ENCODE peak calls at places on chromosomes 7 and 10, in eight cellular contexts. R is NCI-H1436; E is IMR-90; G is activated naive CD8-positive, alpha-beta T cell treated with anti-CD3 and anti-CD28 coated beads, Interleukin-2, amount 50 U/mL, for 24 hours; Q is stimulated activated CD4-positive, alpha-beta T cell treated with anti-CD3 and anti-CD28 coated beads, TNF-alpha, amount 100 ng/mL, for 48 hours; Y is HFF-Myc; Z is occipital lobe; K is endodermal cell. P is an unnamed sample.

GRCh38 chr7:25949672-25950487 is 202.1 kb upstream of the NFE2L3 start:
- DNase-seq in K (peak; percentile 83), R (no peak), G (peak; percentile 8), Y (no peak), Q (no peak), E (no peak), Z (no peak), P (no peak)

GRCh38 chr10:35470535-35470934 is 134.2 kb downstream of the CCNY start:
- DNase-seq in K (peak; percentile 86), G (no peak), E (no peak), Y (no peak), R (no peak), Z (peak; percentile 40), Q (no peak), P (no peak)

GRCh38 chr7:77727936-77728701 is 31.9 kb downstream of the RSBN1L start:
- DNase-seq in Z (peak; percentile 50), E (peak; percentile 55), Y (peak; percentile 51), R (peak; percentile 51), Q (no peak), K (peak; percentile 56), G (no peak), P (peak; percentile 4)

GRCh38 chr7:70072220-70072619 is 473.9 kb downstream of the AUTS2 start:
- DNase-seq in G (no peak), E (peak; percentile 3), Y (no peak), K (no peak), R (no peak), Q (no peak), Z (no peak), P (peak; percentile 76)

GRCh38 chr7:158431055-158431940 is 156.3 kb downstream of the PTPRN2 start:
- DNase-seq in Z (no peak), Q (no peak), Y (no peak), R (no peak), G (no peak), K (peak; percentile 44), E (no peak), P (no peak)

GRCh38 chr10:16965740-16966447 is 148.7 kb upstream of the RSU1 start:
- DNase-seq in G (no peak), R (no peak), Q (no peak), E (peak; percentile 99), K (peak; percentile 65), Y (peak; percentile 92), Z (no peak), P (no peak)

GRCh38 chr10:24981161-24981710 is 28.8 kb upstream of the PRTFDC1 start:
- DNase-seq in Y (no peak), Z (no peak), R (no peak), K (no peak), E (no peak), G (no peak), Q (no peak), P (no peak)

GRCh38 chr10:109773818-109774440 is 149.4 kb downstream of the XPNPEP1 start:
- DNase-seq in E (peak; percentile 43), K (no peak), R (peak; percentile 0), Y (no peak), G (no peak), Q (no peak), Z (no peak), P (no peak)

GRCh38 chr7:80542398-80542797 is 30.5 kb upstream of the GNAT3 start:
- DNase-seq in G (no peak), R (no peak), E (peak; percentile 96), K (no peak), Q (no peak), Z (no peak), Y (peak; percentile 70), P (no peak)

GRCh38 chr7:2032876-2033407 is 199.8 kb downstream of the MAD1L1 start:
- DNase-seq in Y (no peak), E (no peak), Z (no peak), K (no peak), R (no peak), G (no peak), Q (no peak), P (no peak)

GRCh38 chr7:88835147-88835728 is 39.7 kb upstream of the TEX47 start:
- DNase-seq in E (no peak), Z (no peak), G (no peak), Q (no peak), R (peak; percentile 54), Y (no peak), K (no peak), P (peak; percentile 8)

GRCh38 chr7:53656881-53657280 is 621.4 kb downstream of the POM121L12 start:
- DNase-seq in G (no peak), Y (no peak), E (no peak), R (no peak), Q (no peak), Z (no peak), K (peak; percentile 43), P (no peak)

GRCh38 chr7:2905500-2905899 is 61.4 kb upstream of the GNA12 start:
- DNase-seq in Z (no peak), R (no peak), Q (no peak), G (no peak), Y (no peak), E (no peak), K (no peak), P (no peak)

GRCh38 chr10:7233259-7233991 is 177.4 kb downstream of the SFMBT2 start:
- DNase-seq in Y (no peak), G (no peak), E (no peak), Q (no peak), Z (no peak), R (no peak), K (no peak), P (no peak)